ENCODE peak calls at places on chromosomes 16 and 17, in four cellular contexts. O, A, Q and E are unnamed samples.

GRCh38 chr17:20299013-20299412 is 168.3 kb downstream of the LGALS9B start:
- DNase-seq in O (no peak), A (no peak), Q (no peak), E (no peak)

GRCh38 chr16:12144355-12144754 is 167.8 kb downstream of the SNX29 start:
- DNase-seq in O (no peak), A (no peak), Q (no peak), E (no peak)

GRCh38 chr17:1588781-1589585 is 26.4 kb upstream of the PITPNA start:
- DNase-seq in O (peak), A (no peak), Q (no peak), E (no peak)

GRCh38 chr17:59783221-59784016 is 76.0 kb downstream of the VMP1 start:
- DNase-seq in O (peak), A (no peak), Q (no peak), E (no peak)

GRCh38 chr16:48081656-48082055 is 74.1 kb downstream of the ABCC12 start:
- DNase-seq in O (peak), A (no peak), Q (peak), E (peak)

GRCh38 chr16:31421587-31421986 is 6.6 kb downstream of the COX6A2 start:
- DNase-seq in O (no peak), A (no peak), Q (no peak), E (no peak)

GRCh38 chr16:17335826-17336492 is 134.8 kb downstream of the XYLT1 start:
- DNase-seq in O (no peak), A (no peak), Q (no peak), E (no peak)

GRCh38 chr17:3738562-3739295 is 15.0 kb downstream of the HASPIN start:
- DNase-seq in O (no peak), A (no peak), Q (no peak), E (no peak)

GRCh38 chr17:15409721-15410247 is 57.6 kb downstream of the CDRT4 start:
- DNase-seq in O (peak), A (peak), Q (peak), E (peak)

GRCh38 chr16:29900888-29901606 is 759 bp downstream of the ASPHD1 start:
- DNase-seq in O (no peak), A (no peak), Q (no peak), E (no peak)

GRCh38 chr16:65120811-65121721 is 797 bp downstream of the CDH11 start:
- DNase-seq in O (no peak), A (no peak), Q (no peak), E (no peak)

GRCh38 chr17:33240397-33240796 is 52.7 kb downstream of the ASIC2 start:
- DNase-seq in O (no peak), A (no peak), Q (no peak), E (no peak)

GRCh38 chr16:3007957-3008748 is 4.6 kb upstream of the CLDN9 start:
- DNase-seq in O (no peak), A (no peak), Q (no peak), E (no peak)

GRCh38 chr17:32786169-32786568 is 90.8 kb downstream of the MYO1D start:
- DNase-seq in O (no peak), A (no peak), Q (no peak), E (no peak)

GRCh38 chr17:77400445-77400870 is 259.7 kb downstream of the SEC14L1 start:
- DNase-seq in O (no peak), A (no peak), Q (no peak), E (no peak)

GRCh38 chr16:89374393-89374948 is 115.9 kb downstream of the ANKRD11 start:
- DNase-seq in O (peak), A (no peak), Q (no peak), E (no peak)

GRCh38 chr17:37797206-37797605 is 52.3 kb upstream of the HNF1B start:
- DNase-seq in O (no peak), A (no peak), Q (no peak), E (no peak)

GRCh38 chr17:37802061-37802460 is 57.2 kb upstream of the HNF1B start:
- DNase-seq in O (no peak), A (no peak), Q (no peak), E (no peak)

GRCh38 chr17:37801131-37801530 is 56.3 kb upstream of the HNF1B start:
- DNase-seq in O (no peak), A (no peak), Q (no peak), E (no peak)

GRCh38 chr17:37802712-37803416 is 58.0 kb upstream of the HNF1B start:
- DNase-seq in O (peak), A (no peak), Q (peak), E (no peak)
- H3K4me3 ChIP-seq in O (no peak), A (no peak), Q (no peak), E (no peak)

DNA sequence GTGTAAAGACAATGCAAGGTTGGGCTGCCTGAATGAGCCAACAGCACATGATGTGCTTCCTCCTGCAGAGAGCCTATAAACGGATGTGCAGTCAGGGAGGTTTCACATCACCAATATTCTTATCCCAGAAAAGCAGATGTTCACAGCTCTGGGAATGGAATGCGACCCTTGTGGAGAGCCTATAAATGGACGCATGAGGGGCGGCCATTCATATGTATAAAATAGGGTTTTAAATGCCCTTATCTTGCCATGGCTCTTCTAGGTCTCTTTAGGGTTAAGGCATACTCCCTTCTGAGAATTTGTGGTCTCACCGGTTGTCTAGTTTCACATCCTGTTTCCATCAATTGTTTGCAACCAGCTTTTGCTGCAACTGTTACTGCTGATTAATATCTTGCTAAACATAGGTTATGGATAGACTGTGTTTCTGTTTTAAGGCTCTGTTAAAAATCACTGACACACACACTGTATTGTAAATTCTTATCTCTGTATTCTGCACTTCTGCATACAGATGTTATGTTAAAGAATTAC is 31.9 kb downstream of the SLFN11 start:
- DNase-seq in O (no peak), A (no peak), Q (no peak), E (no peak)
- H3K4me3 ChIP-seq in O (no peak), A (no peak), Q (no peak), E (no peak)

GRCh38 chr17:16446338-16446983 is 31.1 kb downstream of the TRPV2 start:
- DNase-seq in O (no peak), A (no peak), Q (no peak), E (no peak)

GRCh38 chr17:16447676-16448075 is 32.3 kb downstream of the TRPV2 start:
- DNase-seq in O (no peak), A (no peak), Q (no peak), E (no peak)

GRCh38 chr17:16450028-16450427 is 34.7 kb downstream of the TRPV2 start:
- DNase-seq in O (no peak), A (no peak), Q (no peak), E (no peak)

GRCh38 chr17:16449121-16449570 is 33.8 kb downstream of the TRPV2 start:
- DNase-seq in O (peak), A (no peak), Q (no peak), E (no peak)

DNA sequence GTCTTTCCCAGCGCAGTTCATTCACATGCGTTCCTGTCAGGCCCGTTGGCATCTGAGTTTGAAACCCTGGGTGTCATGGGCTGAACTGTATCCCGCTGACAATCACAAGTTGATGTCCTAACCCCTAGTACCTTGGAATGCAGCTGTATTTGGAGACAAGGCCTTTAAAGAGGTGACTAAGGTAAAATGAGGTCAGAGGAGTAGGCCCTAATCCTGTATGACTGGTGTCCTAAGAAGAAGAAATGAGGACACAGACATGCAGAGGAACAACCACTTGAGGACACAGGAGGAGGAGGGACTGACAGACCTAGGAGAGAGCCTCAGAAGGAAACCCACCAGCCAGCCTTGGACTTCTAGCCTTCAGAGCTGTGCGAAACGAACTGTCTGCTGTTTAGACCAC is 33.1 kb downstream of the TRPV2 start:
- DNase-seq in O (no peak), A (no peak), Q (no peak), E (no peak)
- H3K4me3 ChIP-seq in O (no peak), A (no peak), Q (no peak), E (no peak)

GRCh38 chr16:85262558-85263196 is 150.4 kb upstream of the CIBAR2 start:
- DNase-seq in O (no peak), A (no peak), Q (no peak), E (no peak)
- H3K4me3 ChIP-seq in O (no peak), A (no peak), Q (no peak), E (no peak)

GRCh38 chr17:78884876-78885667 is 17.9 kb downstream of the CEP295NL start:
- DNase-seq in O (no peak), A (no peak), Q (no peak), E (no peak)
- H3K4me3 ChIP-seq in O (no peak), A (no peak), Q (no peak), E (no peak)

DNA sequence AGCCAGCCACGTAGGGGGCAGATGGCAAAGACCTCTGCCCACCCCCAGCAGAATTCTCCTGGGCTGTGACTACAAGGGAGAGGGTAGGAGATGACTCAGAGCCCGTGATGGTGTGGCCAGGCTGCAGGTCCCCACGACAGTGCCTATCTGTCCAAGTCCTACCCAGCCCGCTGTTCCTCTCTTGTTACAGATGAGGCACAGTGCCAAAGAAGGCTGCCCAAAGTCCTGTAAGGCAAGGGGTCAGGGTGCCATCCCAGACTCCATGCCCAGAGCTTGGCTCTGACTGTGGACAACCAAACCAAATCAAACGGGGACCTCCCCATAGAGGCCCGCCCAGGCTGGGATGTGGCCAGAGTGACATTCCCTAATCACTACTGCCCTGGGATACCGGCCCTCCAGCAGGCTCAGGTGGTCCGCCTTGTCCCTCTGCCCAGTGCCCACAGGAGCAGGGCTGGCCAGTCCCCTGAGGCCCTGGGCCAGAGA is 12.6 kb upstream of the BCAR1 start:
- DNase-seq in O (peak), A (no peak), Q (no peak), E (no peak)
- H3K4me3 ChIP-seq in O (peak), A (peak), Q (peak), E (peak)

DNA sequence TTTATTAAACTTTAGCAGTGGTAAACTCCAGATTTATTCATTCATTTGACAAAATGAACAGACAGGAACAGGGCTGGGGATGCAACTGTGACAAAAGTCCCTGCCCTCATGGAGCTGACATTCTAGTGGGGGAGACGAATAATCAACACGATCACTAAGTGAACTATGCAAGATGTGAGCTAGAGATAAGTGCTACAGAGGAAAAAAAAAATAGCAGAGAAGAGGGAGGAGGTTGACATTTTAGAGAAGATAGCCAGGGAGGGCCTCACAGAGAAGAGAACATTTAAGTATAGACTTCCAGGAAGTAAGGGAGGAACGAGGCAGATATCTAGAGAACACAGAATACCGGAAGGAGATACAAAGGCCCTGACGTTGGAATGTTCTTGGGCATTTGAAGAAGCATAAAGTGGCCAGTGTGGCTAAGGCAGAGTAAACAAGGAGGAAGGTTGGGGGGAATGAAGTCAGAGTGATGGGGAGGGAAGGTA is 17.9 kb upstream of the AP1G1 start:
- DNase-seq in O (no peak), A (no peak), Q (no peak), E (no peak)
- H3K4me3 ChIP-seq in O (no peak), A (no peak), Q (no peak), E (no peak)